ENCODE peak calls at places on chromosomes 2 and 18, in four cellular contexts. O is pancreas, K is H1, P is SJCRH30. Y is an unnamed sample. For H3K4me1, the result is how much of the 10 kb centered on the place peaks cover.

GRCh38 chr2:143442203-143442602 is 313.0 kb downstream of the ARHGAP15 start:
- DNase-seq in O (no peak), K (no peak), P (no peak), Y (no peak)

GRCh38 chr2:120133572-120134244 is 89.5 kb downstream of the TMEM185B start:
- DNase-seq in O (no peak), K (no peak), P (no peak), Y (no peak)

GRCh38 chr2:150292807-150293206 is 194.7 kb downstream of the RND3 start:
- DNase-seq in O (no peak), K (no peak), P (no peak), Y (no peak)

GRCh38 chr2:227703280-227703732 is 14.5 kb downstream of the SLC19A3 start:
- DNase-seq in O (no peak), K (peak), P (peak), Y (no peak)

GRCh38 chr2:151520976-151521375 is 111.3 kb downstream of the RIF1 start:
- DNase-seq in O (no peak), K (no peak), P (no peak), Y (no peak)

GRCh38 chr18:7202119-7202680 is 28.7 kb upstream of the LRRC30 start:
- DNase-seq in O (no peak), K (no peak), P (peak), Y (no peak)

GRCh38 chr2:102581911-102582310 is 37.4 kb upstream of the SLC9A2 start:
- DNase-seq in O (no peak), K (no peak), P (no peak), Y (no peak)

GRCh38 chr2:59790186-59791142 is 763.0 kb downstream of the BCL11A start:
- DNase-seq in O (no peak), K (no peak), P (no peak), Y (no peak)

GRCh38 chr18:8911408-8912340 is 190.8 kb upstream of the NDUFV2 start:
- DNase-seq in O (no peak), K (no peak), P (no peak), Y (no peak)

GRCh38 chr2:81136296-81136695 is 831.7 kb upstream of the LRRTM1 start:
- DNase-seq in O (no peak), K (no peak), P (no peak), Y (no peak)

GRCh38 chr2:236997086-236997485 is 88.6 kb upstream of the COPS8 start:
- DNase-seq in O (peak), K (no peak), P (no peak), Y (no peak)

GRCh38 chr18:5518899-5519371 is 24.9 kb downstream of the EPB41L3 start:
- DNase-seq in O (no peak), K (no peak), P (no peak), Y (no peak)

GRCh38 chr2:5365871-5366461 is 326.2 kb upstream of the SOX11 start:
- DNase-seq in O (peak), K (peak), P (peak), Y (peak)

GRCh38 chr2:39107156-39107555 is 13.7 kb downstream of the SOS1 start:
- DNase-seq in O (no peak), K (no peak), P (peak), Y (no peak)

DNA sequence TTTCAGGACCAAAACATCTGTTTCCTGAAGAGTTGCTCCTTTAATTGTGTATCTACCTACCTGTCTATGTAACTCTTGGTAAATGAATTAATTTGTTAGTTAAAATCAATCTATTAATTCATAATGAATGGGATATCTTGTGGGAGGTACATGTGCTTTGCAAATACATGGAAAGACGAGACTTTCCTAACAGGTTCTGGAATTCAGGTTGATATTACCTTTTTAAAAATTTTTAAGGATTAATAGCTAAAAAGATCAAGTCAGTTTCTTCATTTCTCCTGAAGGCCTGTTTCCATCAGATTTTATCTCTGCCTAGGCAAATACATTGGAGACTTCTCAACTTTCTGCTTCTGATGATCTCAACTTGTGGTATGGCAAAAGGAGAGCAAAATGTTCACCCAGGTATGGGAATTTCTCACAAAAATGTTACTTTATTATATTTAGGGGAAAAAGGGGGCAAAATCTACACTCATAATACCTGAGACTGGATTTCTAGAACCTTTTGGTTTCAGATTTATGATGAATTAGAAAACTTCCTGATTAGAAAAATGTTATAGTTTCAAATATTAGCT is 7.4 kb downstream of the TFPI start:
- DNase-seq in O (no peak), K (no peak), P (peak), Y (no peak)
- H3K4me1 ChIP-seq in O (half or more), K (under half), P (half or more), Y (under half)

DNA sequence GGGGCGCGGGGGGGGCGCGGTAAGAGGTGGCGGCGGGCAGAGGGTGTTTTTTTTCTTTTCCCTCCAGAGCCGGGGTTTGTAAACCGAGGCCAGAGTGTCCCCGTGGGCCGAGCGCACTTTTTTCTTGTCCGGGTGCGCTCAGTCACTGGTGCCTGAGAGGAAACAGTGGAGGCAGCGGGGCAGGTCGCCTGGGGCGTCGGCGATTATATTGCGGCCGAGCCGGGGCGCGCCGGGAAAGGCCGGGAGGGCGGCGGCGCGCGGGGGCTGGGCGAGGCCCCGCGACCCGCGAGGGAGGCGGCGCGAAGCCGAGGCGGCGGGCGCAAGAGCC is 284 bp downstream of the HOXD8 start:
- DNase-seq in O (no peak), K (no peak), P (peak), Y (no peak)
- H3K27ac ChIP-seq in O (no peak), K (no peak), P (no peak), Y (peak)

GRCh38 chr2:238865744-238866355 is 18.0 kb downstream of the TWIST2 start:
- DNase-seq in O (no peak), K (no peak), P (no peak), Y (no peak)
- H3K4me1 ChIP-seq in O (under half), K (under half), P (under half), Y (under half)

DNA sequence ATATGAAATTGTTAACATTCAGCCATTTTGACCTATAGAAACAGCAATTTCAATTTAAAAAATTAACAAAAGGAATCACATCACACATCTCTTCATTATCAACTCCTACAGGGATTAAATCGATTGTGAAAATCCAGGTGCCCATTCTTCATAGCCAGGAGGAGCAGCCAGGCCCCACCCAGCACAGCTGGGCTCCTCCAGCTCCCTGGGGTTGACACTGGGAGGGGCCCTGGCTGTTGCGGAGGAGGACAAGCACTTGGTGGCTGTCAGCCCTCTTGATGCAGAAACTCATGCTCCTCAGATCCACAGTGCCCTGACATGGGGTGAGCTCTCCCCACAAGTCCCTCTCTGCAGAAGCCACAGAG is 99.8 kb downstream of the FAM210A start:
- DNase-seq in O (no peak), K (no peak), P (no peak), Y (no peak)
- H3K27ac ChIP-seq in O (no peak), K (no peak), P (no peak), Y (no peak)

DNA sequence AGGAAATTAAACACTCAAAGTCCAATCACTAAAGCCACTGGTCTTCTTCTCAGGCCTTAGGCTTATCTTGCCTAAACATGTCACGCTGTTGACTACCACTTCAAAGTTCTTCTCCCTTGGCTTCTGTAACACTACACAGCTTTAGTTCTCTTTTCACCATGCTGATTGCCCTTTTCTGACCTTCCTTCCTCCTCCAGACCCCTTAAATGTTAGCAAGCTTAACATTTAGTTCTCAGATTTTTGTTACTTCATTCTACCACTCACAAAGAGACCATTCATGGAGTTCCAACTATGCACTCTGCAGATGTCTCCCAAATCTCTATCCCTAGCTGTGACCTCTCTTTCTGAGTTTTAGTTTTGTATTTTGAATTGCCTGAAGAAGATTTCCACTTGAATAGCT is 64.4 kb downstream of the TTC21B start:
- DNase-seq in O (no peak), K (no peak), P (peak), Y (no peak)
- H3K4me1 ChIP-seq in O (under half), K (under half), P (under half), Y (under half)

Y was measured in ovary.